ENCODE peak calls at places on chromosomes 13 and 19, in six cellular contexts. N is H9, L is tibial artery, E is choroid plexus epithelial cell, M is HL-60, W is progenitor cell of endocrine pancreas. Z is an unnamed sample.

GRCh38 chr19:38209671-38210457 is 14.2 kb downstream of the DPF1 start:
- DNase-seq in N (peak), L (peak), E (peak), M (no peak), W (no peak), Z (peak)

GRCh38 chr19:14006085-14006765 is at the start of gene RFX1:
- DNase-seq in N (peak), L (peak), E (peak), M (peak), W (peak), Z (peak)

GRCh38 chr19:7642295-7643046 is 5.6 kb downstream of the STXBP2 start:
- DNase-seq in N (no peak), L (no peak), E (no peak), M (no peak), W (no peak), Z (no peak)

GRCh38 chr13:100209857-100210580 is 121.1 kb downstream of the PCCA start:
- DNase-seq in N (no peak), L (no peak), E (peak), M (no peak), W (no peak), Z (no peak)

GRCh38 chr19:48573163-48573505 is 21.2 kb downstream of the SULT2B1 start:
- DNase-seq in N (no peak), L (no peak), E (no peak), M (no peak), W (no peak), Z (no peak)

GRCh38 chr19:16769385-16769784 is 49.7 kb downstream of the NWD1 start:
- DNase-seq in N (no peak), L (no peak), E (no peak), M (no peak), W (no peak), Z (no peak)

GRCh38 chr19:33440682-33441081 is 67.2 kb downstream of the CEBPG start:
- DNase-seq in N (no peak), L (no peak), E (no peak), M (no peak), W (no peak), Z (no peak)

GRCh38 chr13:41443969-41444368 is 13.4 kb upstream of the RGCC start:
- DNase-seq in N (no peak), L (no peak), E (no peak), M (no peak), W (no peak), Z (no peak)

GRCh38 chr19:23772668-23773063 is 14.0 kb upstream of the ZNF681 start:
- DNase-seq in N (no peak), L (no peak), E (no peak), M (no peak), W (no peak), Z (no peak)

GRCh38 chr19:47499863-47500830 is 14.7 kb downstream of the NAPA start:
- DNase-seq in N (peak), L (no peak), E (no peak), M (no peak), W (no peak), Z (no peak)

GRCh38 chr13:44125943-44126469 is 246.3 kb downstream of the LACC1 start:
- DNase-seq in N (no peak), L (no peak), E (no peak), M (no peak), W (no peak), Z (no peak)

GRCh38 chr13:27053902-27054595 is 117.6 kb downstream of the USP12 start:
- DNase-seq in N (no peak), L (no peak), E (peak), M (no peak), W (no peak), Z (no peak)

GRCh38 chr19:15253076-15253475 is 20.8 kb upstream of the EPHX3 start:
- DNase-seq in N (no peak), L (no peak), E (no peak), M (no peak), W (no peak), Z (no peak)

GRCh38 chr19:15251010-15251748 is 18.9 kb upstream of the EPHX3 start:
- DNase-seq in N (no peak), L (peak), E (peak), M (no peak), W (no peak), Z (peak)

GRCh38 chr19:15253513-15253912 is 21.3 kb upstream of the EPHX3 start:
- DNase-seq in N (no peak), L (no peak), E (no peak), M (no peak), W (no peak), Z (peak)

GRCh38 chr19:15251749-15252397 is 19.6 kb upstream of the EPHX3 start:
- DNase-seq in N (peak), L (peak), E (peak), M (no peak), W (peak), Z (peak)

GRCh38 chr19:15252398-15253018 is 20.3 kb upstream of the EPHX3 start:
- DNase-seq in N (peak), L (peak), E (peak), M (peak), W (no peak), Z (no peak)
- TF ChIP-seq CTCF in N (peak), L (peak), E (peak), M (no peak), W (peak), Z (no peak)

GRCh38 chr13:97945342-97945741 is 8.1 kb upstream of the IPO5 start:
- DNase-seq in N (no peak), L (no peak), E (peak), M (no peak), W (no peak), Z (no peak)

GRCh38 chr13:97944396-97945029 is 9.0 kb upstream of the IPO5 start:
- DNase-seq in N (no peak), L (no peak), E (peak), M (no peak), W (no peak), Z (no peak)

GRCh38 chr13:97946951-97947588 is 6.4 kb upstream of the IPO5 start:
- DNase-seq in N (no peak), L (no peak), E (peak), M (no peak), W (no peak), Z (no peak)

GRCh38 chr13:97948041-97948440 is 5.4 kb upstream of the IPO5 start:
- DNase-seq in N (no peak), L (no peak), E (no peak), M (no peak), W (no peak), Z (no peak)

DNA sequence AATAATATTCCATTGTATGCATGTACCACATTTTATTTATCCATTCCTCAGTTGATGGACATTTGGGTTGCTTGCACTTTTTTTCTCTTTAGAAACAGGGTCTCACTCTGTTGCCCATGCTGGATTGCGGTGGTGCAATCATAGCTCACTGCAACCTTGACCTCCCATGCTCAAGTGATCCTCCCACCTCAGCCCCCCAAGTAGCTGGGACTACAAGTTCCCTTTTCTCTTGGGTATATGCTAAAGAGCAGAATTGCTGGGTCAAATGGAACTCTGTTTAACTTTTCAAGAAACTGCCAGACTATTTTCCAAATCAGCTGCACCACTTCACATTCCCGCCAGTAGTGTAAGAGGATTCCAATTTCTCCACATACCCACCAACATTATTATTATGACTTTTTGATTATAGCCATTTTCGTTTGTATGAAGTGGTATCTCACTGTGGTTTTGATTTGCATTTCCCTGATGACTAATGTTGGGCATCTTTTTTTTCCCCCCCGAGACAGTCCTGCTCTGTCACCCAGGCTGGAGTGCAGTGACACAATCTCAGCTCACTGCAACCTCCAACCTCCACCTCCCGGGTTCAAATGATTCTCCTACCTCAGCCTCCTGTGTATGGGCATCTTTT is 7.6 kb upstream of the IPO5 start:
- DNase-seq in N (no peak), L (no peak), E (no peak), M (no peak), W (no peak), Z (no peak)
- TF ChIP-seq CTCF in N (no peak), L (no peak), E (peak), M (no peak), W (no peak), Z (no peak)

DNA sequence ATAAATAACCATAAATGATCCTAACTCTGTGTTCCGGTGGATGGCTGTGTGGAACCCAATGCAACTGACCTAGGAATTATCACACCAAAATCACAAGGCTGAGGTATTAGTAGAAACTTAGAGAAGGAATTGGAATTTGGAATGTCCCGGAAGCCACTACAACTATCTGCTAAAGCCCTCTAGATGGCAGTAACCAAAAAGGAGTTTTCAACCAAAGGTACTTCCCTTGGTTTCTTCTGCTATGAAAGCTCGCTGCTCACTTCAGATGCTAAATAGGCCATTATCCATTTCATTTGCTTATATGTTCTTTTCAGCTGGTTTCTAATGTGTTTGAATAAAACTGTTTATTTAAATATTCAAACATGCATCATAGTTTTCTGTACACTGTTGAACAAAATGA is 1589.1 kb upstream of the SPRY2 start:
- DNase-seq in N (peak), L (no peak), E (peak), M (no peak), W (no peak), Z (no peak)
- TF ChIP-seq CTCF in N (peak), L (no peak), E (peak), M (no peak), W (peak), Z (no peak)

GRCh38 chr13:97026759-97027555 is 32.7 kb upstream of the OXGR1 start:
- DNase-seq in N (no peak), L (no peak), E (no peak), M (no peak), W (no peak), Z (no peak)

GRCh38 chr13:97028441-97029299 is 34.4 kb upstream of the OXGR1 start:
- DNase-seq in N (peak), L (peak), E (peak), M (peak), W (peak), Z (peak)

DNA sequence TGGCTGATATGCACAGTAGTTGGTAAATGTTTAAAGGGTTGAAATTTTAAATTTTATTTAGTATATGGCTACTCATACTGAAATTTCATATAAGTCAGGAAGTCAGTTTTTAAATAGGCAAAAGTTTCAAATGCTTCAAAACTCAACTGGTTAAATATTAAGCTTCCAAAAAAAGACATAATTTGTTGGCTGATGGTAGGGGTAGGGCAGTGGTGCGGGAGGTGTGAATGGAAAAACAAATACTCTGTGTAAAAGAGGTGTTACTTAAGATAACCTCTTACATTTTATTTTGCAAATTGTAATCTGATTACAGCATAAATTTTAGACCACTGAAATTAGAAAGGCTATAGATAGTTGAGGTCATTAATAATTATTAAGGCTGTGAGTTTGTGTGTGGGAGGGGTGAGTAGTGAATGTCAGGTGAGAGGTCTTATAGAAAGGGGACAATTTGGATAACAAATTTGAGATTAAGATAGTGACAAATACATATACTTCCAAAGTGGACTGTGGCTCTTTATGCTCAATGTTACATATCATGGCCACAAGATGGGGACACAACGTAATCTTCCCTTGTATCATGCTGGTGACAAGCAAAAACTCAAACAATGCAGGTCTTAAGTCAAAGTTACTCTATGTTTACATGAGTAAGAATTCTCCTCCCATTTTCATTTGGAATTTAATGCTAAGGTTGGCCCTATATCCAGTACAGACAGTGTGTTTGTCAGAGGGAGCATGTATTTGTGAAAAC is 36.6 kb upstream of the OXGR1 start:
- DNase-seq in N (no peak), L (no peak), E (peak), M (peak), W (no peak), Z (no peak)
- TF ChIP-seq CTCF in N (peak), L (no peak), E (peak), M (no peak), W (peak), Z (no peak)

GRCh38 chr13:52845334-52845761 is 3.1 kb downstream of the PCDH8 start:
- DNase-seq in N (peak), L (no peak), E (no peak), M (peak), W (peak), Z (no peak)

GRCh38 chr13:52845766-52846566 is 2.5 kb downstream of the PCDH8 start:
- DNase-seq in N (peak), L (no peak), E (peak), M (peak), W (peak), Z (peak)

GRCh38 chr13:52847682-52848432 is 583 bp downstream of the PCDH8 start:
- DNase-seq in N (no peak), L (no peak), E (no peak), M (no peak), W (no peak), Z (no peak)

GRCh38 chr13:52847322-52847681 is 1.1 kb downstream of the PCDH8 start:
- DNase-seq in N (no peak), L (no peak), E (no peak), M (no peak), W (no peak), Z (no peak)

GRCh38 chr13:52846567-52847321 is 1.7 kb downstream of the PCDH8 start:
- DNase-seq in N (peak), L (peak), E (peak), M (peak), W (peak), Z (peak)
- TF ChIP-seq CTCF in N (peak), L (peak), E (peak), M (no peak), W (peak), Z (peak)

DNA sequence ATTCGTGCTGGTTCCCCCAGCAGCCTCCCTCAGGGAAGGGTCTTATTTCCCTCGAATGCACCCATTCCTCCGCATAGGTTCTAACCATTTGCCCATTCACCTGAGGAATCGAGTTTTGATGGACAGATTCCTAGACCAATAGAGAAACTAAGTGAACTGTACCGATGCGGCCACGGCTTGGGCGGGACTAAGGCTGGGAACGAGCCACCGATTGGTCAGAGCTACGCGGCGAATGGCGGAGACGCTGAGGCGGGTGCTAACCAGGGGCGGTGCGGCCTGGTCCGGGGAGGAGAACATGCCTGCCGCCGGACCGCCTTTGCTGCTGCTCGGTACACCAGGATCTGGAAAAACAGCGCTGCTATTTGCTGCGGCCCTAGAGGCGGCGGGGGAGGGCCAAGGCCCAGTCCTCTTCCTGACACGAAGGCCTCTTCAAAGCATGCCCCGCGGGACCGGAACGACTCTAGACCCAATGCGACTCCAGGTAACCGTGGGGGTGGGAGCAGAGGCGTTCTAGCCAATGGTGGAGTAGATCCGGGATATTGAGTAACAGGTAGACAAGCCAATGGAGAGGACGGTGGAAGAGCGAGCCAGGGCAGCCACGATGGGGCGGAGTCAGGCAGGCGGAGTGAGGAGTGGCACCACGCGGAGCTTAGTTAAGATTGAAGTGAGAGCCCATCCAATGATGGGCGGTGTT is at the start of gene SWSAP1:
- DNase-seq in N (peak), L (peak), E (peak), M (peak), W (peak), Z (peak)
- TF ChIP-seq CTCF in N (no peak), L (peak), E (no peak), M (no peak), W (no peak), Z (no peak)